ENCODE peak calls at places on chromosome 19, in nine cellular contexts. J is naive thymus-derived CD8-positive, alpha-beta T cell; Y is non-pigmented ciliary epithelial cell; C is anterior cingulate cortex; B is stimulated activated CD8-positive, alpha-beta memory T cell treated with anti-CD3 and anti-CD28 coated beads, Interleukin-15, amount 100 ng/mL, for 1 hour; V is heart right ventricle; N is GM23248; T is NCI-H187 treated with DMSO at 0.1 percent for 48 hours; A is RWPE1. L is an unnamed sample.

GRCh38 chr19:45049073-45049736 is 10.4 kb downstream of the CLASRP start:
- DNase-seq in J (no peak), Y (no peak), C (peak), B (no peak), V (peak), N (no peak), T (no peak), A (no peak), L (no peak)

GRCh38 chr19:3211191-3211590 is 13.3 kb upstream of the CELF5 start:
- DNase-seq in J (no peak), Y (no peak), C (no peak), B (no peak), V (no peak), N (no peak), T (no peak), A (no peak), L (no peak)

GRCh38 chr19:6087074-6087506 is 23.2 kb downstream of the RFX2 start:
- DNase-seq in J (no peak), Y (no peak), C (no peak), B (no peak), V (no peak), N (no peak), T (no peak), A (no peak), L (no peak)

GRCh38 chr19:6115992-6116391 is 5.7 kb upstream of the RFX2 start:
- DNase-seq in J (no peak), Y (no peak), C (no peak), B (no peak), V (no peak), N (no peak), T (no peak), A (no peak), L (no peak)

GRCh38 chr19:4295972-4296771 is 6.0 kb downstream of the TMIGD2 start:
- DNase-seq in J (no peak), Y (no peak), C (peak), B (no peak), V (no peak), N (no peak), T (no peak), A (no peak), L (no peak)

GRCh38 chr19:1650627-1651009 is 1.8 kb downstream of the TCF3 start:
- DNase-seq in J (peak), Y (no peak), C (no peak), B (no peak), V (no peak), N (peak), T (no peak), A (peak), L (no peak)

GRCh38 chr19:48351341-48351752 is 12.4 kb downstream of the TMEM143 start:
- DNase-seq in J (peak), Y (no peak), C (no peak), B (peak), V (peak), N (peak), T (no peak), A (peak), L (no peak)

GRCh38 chr19:3710265-3710812 is 2.2 kb downstream of the TJP3 start:
- DNase-seq in J (no peak), Y (no peak), C (no peak), B (no peak), V (peak), N (no peak), T (no peak), A (peak), L (no peak)

GRCh38 chr19:583198-583967 is 6.3 kb upstream of the HCN2 start:
- DNase-seq in J (no peak), Y (no peak), C (no peak), B (no peak), V (no peak), N (no peak), T (no peak), A (no peak), L (no peak)

GRCh38 chr19:53019684-53020083 is 6.0 kb downstream of the ERVV-1 start:
- DNase-seq in J (no peak), Y (no peak), C (no peak), B (no peak), V (no peak), N (no peak), T (no peak), A (no peak), L (no peak)

GRCh38 chr19:57664269-57665127 is 4.2 kb upstream of the ZSCAN4 start:
- DNase-seq in J (no peak), Y (no peak), C (peak), B (no peak), V (peak), N (peak), T (no peak), A (peak), L (no peak)

GRCh38 chr19:34504809-34505291 is 23.3 kb downstream of the WTIP start:
- DNase-seq in J (no peak), Y (no peak), C (no peak), B (no peak), V (no peak), N (no peak), T (no peak), A (no peak), L (no peak)

GRCh38 chr19:13882419-13882795 is 5.5 kb downstream of the NANOS3 start:
- DNase-seq in J (no peak), Y (no peak), C (no peak), B (no peak), V (no peak), N (no peak), T (no peak), A (no peak), L (no peak)

GRCh38 chr19:11410682-11411081 is 8.4 kb downstream of the RGL3 start:
- DNase-seq in J (no peak), Y (no peak), C (no peak), B (no peak), V (no peak), N (peak), T (no peak), A (no peak), L (peak)

GRCh38 chr19:18304496-18305312 is 18.2 kb downstream of the LSM4 start:
- DNase-seq in J (peak), Y (peak), C (peak), B (peak), V (peak), N (peak), T (no peak), A (no peak), L (no peak)

GRCh38 chr19:12112238-12112637 is 27.9 kb downstream of the ZNF20 start:
- DNase-seq in J (no peak), Y (no peak), C (no peak), B (no peak), V (no peak), N (no peak), T (no peak), A (no peak), L (no peak)

GRCh38 chr19:16266586-16266942 is 58.1 kb upstream of the KLF2 start:
- DNase-seq in J (peak), Y (no peak), C (no peak), B (peak), V (no peak), N (no peak), T (no peak), A (no peak), L (no peak)

GRCh38 chr19:4051175-4052101 is 15.3 kb downstream of the ZBTB7A start:
- DNase-seq in J (no peak), Y (no peak), C (no peak), B (no peak), V (no peak), N (peak), T (no peak), A (peak), L (no peak)

GRCh38 chr19:49680473-49681351 is 3.6 kb downstream of the PRMT1 start:
- DNase-seq in J (peak), Y (no peak), C (peak), B (peak), V (peak), N (peak), T (no peak), A (peak), L (no peak)

GRCh38 chr19:51181377-51181912 is 39.3 kb downstream of the SIGLEC7 start:
- DNase-seq in J (no peak), Y (no peak), C (no peak), B (no peak), V (no peak), N (no peak), T (no peak), A (no peak), L (no peak)

GRCh38 chr19:40717325-40717879 is 490 bp downstream of the ITPKC start:
- DNase-seq in J (no peak), Y (no peak), C (no peak), B (no peak), V (peak), N (no peak), T (no peak), A (no peak), L (no peak)

GRCh38 chr19:29492761-29493160 is 33.0 kb upstream of the VSTM2B start:
- DNase-seq in J (no peak), Y (no peak), C (no peak), B (no peak), V (no peak), N (no peak), T (no peak), A (no peak), L (no peak)

GRCh38 chr19:16871870-16872269 is 16.9 kb upstream of the F2RL3 start:
- DNase-seq in J (no peak), Y (no peak), C (no peak), B (no peak), V (peak), N (no peak), T (no peak), A (no peak), L (no peak)

GRCh38 chr19:15317392-15318011 is 14.8 kb downstream of the BRD4 start:
- DNase-seq in J (no peak), Y (no peak), C (no peak), B (no peak), V (no peak), N (peak), T (no peak), A (no peak), L (no peak)